ENCODE peak calls at places on chromosomes 3 and 15, in four cellular contexts. J is neural crest cell, C is GM23338, R is NAMALWA. S is an unnamed sample.

GRCh38 chr3:115245437-115245836 is 98.3 kb upstream of the ZBTB20 start:
- DNase-seq in J (no peak), C (no peak), R (no peak), S (no peak)

GRCh38 chr15:70156781-70157261 is 59.1 kb upstream of the TLE3 start:
- DNase-seq in J (no peak), C (no peak), R (no peak), S (no peak)

GRCh38 chr15:66789029-66790025 is 87.3 kb downstream of the SMAD6 start:
- DNase-seq in J (no peak), C (peak; percentile 75), R (peak; percentile 68), S (peak; percentile 65)

GRCh38 chr3:23805228-23805880 is 401 bp upstream of the UBE2E1 start:
- DNase-seq in J (no peak), C (peak; percentile 74), R (peak; percentile 33), S (peak; percentile 31)

GRCh38 chr15:42921049-42921731 is 612 bp upstream of the TTBK2 start:
- DNase-seq in J (peak; percentile 5), C (peak; percentile 44), R (peak; percentile 28), S (no peak)

GRCh38 chr3:186653984-186654383 is 11.8 kb upstream of the HRG start:
- DNase-seq in J (peak; percentile 26), C (peak; percentile 74), R (no peak), S (no peak)

GRCh38 chr3:19717736-19718135 is 216.3 kb downstream of the EFHB start:
- DNase-seq in J (no peak), C (no peak), R (no peak), S (no peak)

GRCh38 chr3:69385723-69386483 is at the start of gene FRMD4B:
- DNase-seq in J (peak; percentile 29), C (peak; percentile 71), R (peak; percentile 39), S (peak; percentile 58)

GRCh38 chr3:194272221-194272620 is 78.9 kb downstream of the CPN2 start:
- DNase-seq in J (no peak), C (no peak), R (no peak), S (no peak)

GRCh38 chr15:99671926-99672701 is 61.1 kb downstream of the LYSMD4 start:
- DNase-seq in J (no peak), C (no peak), R (no peak), S (no peak)

GRCh38 chr15:70528270-70528706 is 235.1 kb downstream of the UACA start:
- DNase-seq in J (no peak), C (no peak), R (peak; percentile 86), S (peak; percentile 73)

GRCh38 chr3:105791919-105792786 is 76.7 kb downstream of the CBLB start:
- DNase-seq in J (no peak), C (no peak), R (no peak), S (no peak)